ENCODE peak calls at places on chromosomes 5 and 9, in ten cellular contexts. P, H, X, V, K, L, E, Y, R and B are unnamed samples.

GRCh38 chr9:100474082-100474949 is 1.4 kb downstream of the TMEFF1 start:
- DNase-seq in E (no peak), R (no peak), V (no peak), Y (peak; percentile 0), L (no peak), P (no peak), H (no peak), K (no peak), X (no peak), B (no peak)

GRCh38 chr5:4208537-4208936 is 612.9 kb downstream of the IRX1 start:
- DNase-seq in Y (no peak), E (no peak), P (no peak), L (no peak), V (no peak), H (no peak), K (no peak), R (no peak), X (no peak), B (no peak)

GRCh38 chr9:70832487-70832886 is 288.9 kb downstream of the TRPM3 start:
- DNase-seq in V (no peak), L (no peak), P (no peak), H (no peak), X (no peak), Y (no peak), K (no peak), R (no peak), E (no peak), B (no peak)

GRCh38 chr5:51958473-51958872 is 575.2 kb downstream of the ISL1 start:
- DNase-seq in E (no peak), V (peak; percentile 81), P (no peak), Y (no peak), L (no peak), X (no peak), R (no peak), K (no peak), H (no peak), B (no peak)

GRCh38 chr9:93114169-93114983 is 18.4 kb downstream of the CARD19 start:
- DNase-seq in V (no peak), R (no peak), E (no peak), P (no peak), L (no peak), X (no peak), H (no peak), K (peak; percentile 60), Y (no peak), B (no peak)

GRCh38 chr5:19928556-19929421 is 59.2 kb downstream of the CDH18 start:
- DNase-seq in V (peak; percentile 25), H (no peak), P (no peak), E (no peak), L (no peak), R (peak; percentile 74), Y (no peak), X (peak; percentile 70), K (no peak), B (peak; percentile 68)

GRCh38 chr9:131582466-131583341 is 37.4 kb downstream of the PRRT1B start:
- DNase-seq in E (no peak), X (no peak), L (no peak), H (no peak), R (no peak), Y (no peak), P (no peak), V (no peak), K (no peak), B (no peak)

GRCh38 chr9:119963798-119964372 is 594.6 kb upstream of the BRINP1 start:
- DNase-seq in Y (no peak), H (no peak), R (peak; percentile 95), X (peak; percentile 95), E (no peak), V (no peak), P (peak; percentile 85), K (no peak), L (no peak), B (peak; percentile 75)

GRCh38 chr9:106906129-106906528 is 43.2 kb downstream of the ZNF462 start:
- DNase-seq in E (no peak), P (no peak), Y (no peak), R (no peak), K (no peak), L (no peak), V (no peak), X (no peak), H (no peak), B (no peak)

GRCh38 chr9:104553261-104553660 is 15.7 kb upstream of the OR13C8 start:
- DNase-seq in K (no peak), H (no peak), Y (no peak), P (no peak), V (no peak), E (no peak), L (no peak), X (no peak), R (peak; percentile 10), B (peak; percentile 51)

GRCh38 chr9:2181794-2182193 is 166.6 kb downstream of the SMARCA2 start:
- DNase-seq in Y (peak; percentile 19), R (peak; percentile 15), K (no peak), E (no peak), V (peak; percentile 26), L (no peak), X (peak; percentile 48), H (no peak), P (no peak), B (no peak)

GRCh38 chr5:136686192-136686872 is 321.0 kb upstream of the TRPC7 start:
- DNase-seq in V (peak; percentile 11), L (no peak), P (peak; percentile 1), K (no peak), H (no peak), Y (no peak), R (peak; percentile 40), X (peak; percentile 29), E (no peak), B (peak; percentile 20)

GRCh38 chr5:88883566-88884434 is 816 bp upstream of the MEF2C start:
- DNase-seq in E (no peak), X (peak; percentile 74), R (peak; percentile 88), V (peak; percentile 72), H (peak; percentile 47), P (peak; percentile 52), K (peak; percentile 72), Y (no peak), L (no peak), B (peak; percentile 76)

GRCh38 chr5:111668713-111669112 is 88.3 kb downstream of the NREP start:
- DNase-seq in K (no peak), Y (no peak), R (peak; percentile 61), V (no peak), H (no peak), X (no peak), E (no peak), P (no peak), L (no peak), B (peak; percentile 51)